ENCODE peak calls at places on chromosome 20, in nine cellular contexts. D, Q, F, P, A, X, T, Y and M are unnamed samples.

GRCh38 chr20:12775041-12775440 is 233.7 kb upstream of the SPTLC3 start:
- DNase-seq in D (no peak), Q (no peak), F (no peak), P (no peak), A (no peak), X (no peak), T (no peak), Y (no peak), M (no peak)

GRCh38 chr20:48618052-48618451 is 209.7 kb downstream of the PREX1 start:
- DNase-seq in D (no peak), Q (no peak), F (no peak), P (no peak), A (no peak), X (no peak), T (no peak), Y (no peak), M (no peak)

GRCh38 chr20:39850236-39850635 is 838.8 kb downstream of the MAFB start:
- DNase-seq in D (no peak), Q (no peak), F (no peak), P (no peak), A (no peak), X (no peak), T (no peak), Y (no peak), M (no peak)

GRCh38 chr20:62014488-62014775 is 51.2 kb downstream of the TAF4 start:
- DNase-seq in D (no peak), Q (no peak), F (no peak), P (no peak), A (no peak), X (no peak), T (no peak), Y (no peak), M (no peak)

GRCh38 chr20:14337400-14338171 is at the start of gene FLRT3:
- DNase-seq in D (peak; percentile 88), Q (peak; percentile 94), F (peak; percentile 89), P (peak; percentile 96), A (peak; percentile 46), X (no peak), T (peak; percentile 90), Y (peak; percentile 98), M (peak; percentile 36)

GRCh38 chr20:46011631-46012482 is 3.1 kb downstream of the MMP9 start:
- DNase-seq in D (peak; percentile 98), Q (no peak), F (no peak), P (peak; percentile 69), A (no peak), X (peak; percentile 64), T (no peak), Y (no peak), M (peak; percentile 74)

GRCh38 chr20:62696999-62697398 is 11.6 kb upstream of the NTSR1 start:
- DNase-seq in D (no peak), Q (no peak), F (no peak), P (no peak), A (no peak), X (peak; percentile 70), T (no peak), Y (no peak), M (no peak)

GRCh38 chr20:62363920-62364851 is 2.9 kb downstream of the LAMA5 start:
- DNase-seq in D (peak; percentile 60), Q (no peak), F (no peak), P (no peak), A (no peak), X (no peak), T (no peak), Y (no peak), M (no peak)

GRCh38 chr20:49562341-49563014 is 5.5 kb downstream of the PTGIS start:
- DNase-seq in D (peak; percentile 77), Q (no peak), F (no peak), P (peak; percentile 91), A (no peak), X (peak; percentile 20), T (no peak), Y (peak; percentile 61), M (no peak)

GRCh38 chr20:3805594-3806264 is 9.6 kb downstream of the CDC25B start:
- DNase-seq in D (no peak), Q (no peak), F (no peak), P (peak; percentile 83), A (no peak), X (peak; percentile 25), T (no peak), Y (peak; percentile 30), M (no peak)

GRCh38 chr20:29497261-29497671 is 1760.2 kb upstream of the DEFB115 start:
- DNase-seq in D (no peak), Q (no peak), F (peak; percentile 91), P (peak; percentile 3), A (peak; percentile 26), X (peak; percentile 57), T (no peak), Y (no peak), M (no peak)

GRCh38 chr20:63957004-63957689 is 931 bp upstream of the UCKL1 start:
- DNase-seq in D (peak; percentile 95), Q (peak; percentile 64), F (peak; percentile 76), P (peak; percentile 60), A (peak; percentile 71), X (no peak), T (no peak), Y (peak; percentile 72), M (peak; percentile 91)

GRCh38 chr20:54860716-54861115 is 385.3 kb downstream of the DOK5 start:
- DNase-seq in D (no peak), Q (no peak), F (no peak), P (no peak), A (no peak), X (no peak), T (no peak), Y (no peak), M (no peak)

DNA sequence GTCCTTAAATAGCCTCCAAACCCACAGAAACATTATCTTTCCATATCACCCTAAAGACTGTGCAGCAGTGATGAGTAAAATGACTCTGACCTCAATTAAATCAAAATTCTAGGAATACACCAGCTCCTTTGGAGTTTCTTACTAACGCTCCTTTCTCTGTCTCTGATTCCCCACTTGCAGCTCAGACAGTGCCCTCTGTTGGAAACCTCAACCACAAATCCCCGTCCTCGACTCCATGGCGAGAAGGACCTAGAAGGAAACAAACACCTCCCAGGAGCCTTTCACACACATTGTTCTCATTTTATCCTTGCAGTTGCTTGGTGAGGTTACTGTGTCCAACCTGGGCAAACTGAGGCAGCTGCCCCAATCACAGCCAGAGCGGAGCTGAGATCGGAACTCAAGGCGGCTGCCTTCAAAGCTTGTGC is 17.7 kb upstream of the PARD6B start:
- DNase-seq in D (peak; percentile 61), Q (peak; percentile 39), F (no peak), P (peak; percentile 66), A (no peak), X (no peak), T (no peak), Y (no peak), M (no peak)
- TF ChIP-seq CTCF in D (peak; percentile 67), Q (peak; percentile 71), F (no peak), P (peak; percentile 67), A (no peak), X (no peak), T (peak; percentile 69), Y (peak; percentile 54), M (no peak)

DNA sequence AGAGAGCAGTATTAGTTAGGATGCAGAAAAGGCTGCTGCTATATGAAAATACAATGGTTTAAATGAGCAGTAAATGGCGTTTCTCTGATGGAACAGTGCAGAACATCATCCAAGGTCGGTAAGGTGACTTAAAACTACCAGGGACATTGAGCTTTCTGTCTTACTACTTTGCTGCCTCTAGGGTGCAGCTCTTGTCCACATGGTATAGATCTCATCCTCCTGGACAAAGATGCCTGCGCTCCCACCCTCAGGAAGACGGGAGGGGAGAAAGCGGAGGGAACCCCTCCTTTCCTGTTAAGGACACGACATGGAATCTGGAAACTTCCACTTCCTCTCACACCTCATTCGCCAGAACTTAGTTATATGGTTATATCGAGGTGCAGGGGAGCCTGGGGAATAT is 224.4 kb upstream of the TSHZ2 start:
- DNase-seq in D (peak; percentile 53), Q (peak; percentile 35), F (peak; percentile 13), P (peak; percentile 48), A (no peak), X (no peak), T (no peak), Y (no peak), M (no peak)
- TF ChIP-seq CTCF in D (peak; percentile 62), Q (peak; percentile 53), F (peak; percentile 23), P (peak; percentile 57), A (peak; percentile 3), X (no peak), T (peak; percentile 24), Y (peak; percentile 69), M (no peak)

GRCh38 chr20:32472581-32473207 is 112.4 kb downstream of the NOL4L start:
- DNase-seq in D (no peak), Q (no peak), F (no peak), P (no peak), A (no peak), X (no peak), T (no peak), Y (no peak), M (no peak)

GRCh38 chr20:32468860-32469259 is 110.7 kb downstream of the ASXL1 start:
- DNase-seq in D (no peak), Q (no peak), F (no peak), P (no peak), A (no peak), X (no peak), T (no peak), Y (no peak), M (no peak)

GRCh38 chr20:32470940-32471339 is 112.8 kb downstream of the ASXL1 start:
- DNase-seq in D (no peak), Q (no peak), F (no peak), P (no peak), A (no peak), X (no peak), T (no peak), Y (no peak), M (no peak)

GRCh38 chr20:32468313-32468640 is 110.1 kb downstream of the ASXL1 start:
- DNase-seq in D (no peak), Q (no peak), F (no peak), P (no peak), A (no peak), X (no peak), T (no peak), Y (no peak), M (no peak)

DNA sequence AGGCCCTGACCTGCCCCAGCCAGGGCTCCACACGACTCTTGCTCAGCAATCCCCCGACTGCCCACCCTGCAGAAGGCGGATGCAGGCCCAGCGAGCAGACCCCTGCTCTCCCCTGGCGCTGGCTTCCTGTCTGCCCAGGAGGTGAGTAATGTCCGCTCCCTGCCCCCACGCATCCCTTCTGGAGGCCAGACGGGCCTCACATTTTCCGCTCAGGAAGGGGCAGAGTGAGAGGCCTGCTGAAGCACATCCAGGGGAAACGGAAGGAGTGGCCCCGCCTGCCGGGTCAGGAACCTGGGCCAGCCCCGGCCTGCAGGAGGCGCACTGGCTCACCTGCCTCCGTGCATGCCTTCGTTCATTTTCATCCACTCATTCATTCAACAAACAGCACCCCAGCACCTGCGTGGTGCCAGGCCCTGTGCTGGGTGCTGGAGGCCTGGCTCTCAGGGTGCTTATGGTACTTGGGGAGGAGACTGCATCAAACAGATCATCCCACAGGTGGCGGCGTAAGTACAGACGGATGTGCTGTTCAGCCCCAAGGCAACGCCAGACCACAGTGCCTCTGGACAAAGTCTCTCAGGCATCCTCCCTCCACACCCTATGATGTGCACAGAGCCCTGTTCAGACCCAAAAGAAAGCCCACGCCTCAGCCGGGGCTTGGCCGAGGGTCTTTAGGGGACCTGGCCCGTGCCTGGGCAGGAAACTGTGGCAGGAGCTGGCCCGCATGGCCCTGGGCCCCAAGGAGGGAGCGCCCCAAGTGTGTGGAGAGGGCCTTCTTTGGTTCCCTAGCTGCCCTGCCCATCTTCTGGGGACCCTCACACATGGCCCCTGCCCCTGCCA is 112.1 kb downstream of the ASXL1 start:
- DNase-seq in D (peak; percentile 85), Q (peak; percentile 38), F (peak; percentile 31), P (peak; percentile 75), A (no peak), X (no peak), T (no peak), Y (peak; percentile 20), M (peak; percentile 57)
- TF ChIP-seq CTCF in D (peak; percentile 82), Q (peak; percentile 63), F (peak; percentile 38), P (peak; percentile 41), A (peak; percentile 29), X (peak; percentile 81), T (peak; percentile 18), Y (peak; percentile 37), M (peak; percentile 33)

GRCh38 chr20:58670659-58671058 is 19.6 kb downstream of the STX16 start:
- DNase-seq in D (no peak), Q (no peak), F (no peak), P (no peak), A (no peak), X (no peak), T (no peak), Y (no peak), M (no peak)
- TF ChIP-seq CTCF in D (no peak), Q (no peak), F (no peak), P (no peak), A (no peak), X (no peak), T (no peak), Y (no peak), M (no peak)